ENCODE peak calls at places on chromosomes 4 and X, in four cellular contexts. One of them, this sample, is unnamed.
A peak's percentile ranks its signal among the peaks of the same experiment; 100 is the strongest.

GRCh38 chrX:98637451-98637850 is 1753.7 kb downstream of the RPA4 start:
- DNase-seq in SK-N-SH: no peak
- DNase-seq in K562: no peak
- DNase-seq in GM23338: no peak
- DNase-seq in this sample: no peak

GRCh38 chr4:145524535-145524934 is 42.9 kb downstream of the SMAD1 start:
- DNase-seq in K562: no peak
- DNase-seq in GM23338: no peak
- DNase-seq in SK-N-SH: no peak
- DNase-seq in this sample: no peak

GRCh38 chrX:109952050-109952449 is 50.9 kb upstream of the TMEM164 start:
- DNase-seq in K562: no peak
- DNase-seq in SK-N-SH: no peak
- DNase-seq in GM23338: no peak
- DNase-seq in this sample: no peak

GRCh38 chr4:182825786-182826185 is 91.4 kb downstream of the DCTD start:
- DNase-seq in GM23338: no peak
- DNase-seq in SK-N-SH: no peak
- DNase-seq in K562: no peak
- DNase-seq in this sample: no peak

GRCh38 chr4:48360966-48361470 is 19.7 kb downstream of the SLAIN2 start:
- DNase-seq in K562: no peak
- DNase-seq in GM23338: no peak
- DNase-seq in SK-N-SH: no peak
- DNase-seq in this sample: no peak

GRCh38 chr4:7431696-7432530 is 2.8 kb downstream of the PSAPL1 start:
- DNase-seq in K562: no peak
- DNase-seq in GM23338: no peak
- DNase-seq in SK-N-SH: no peak
- DNase-seq in this sample: no peak

GRCh38 chrX:115902995-115903394 is 267.5 kb upstream of the AGTR2 start:
- DNase-seq in GM23338: no peak
- DNase-seq in SK-N-SH: no peak
- DNase-seq in K562: no peak
- DNase-seq in this sample: no peak

GRCh38 chr4:112140536-112140935 is 4.7 kb upstream of the FAM241A start:
- DNase-seq in GM23338: no peak
- DNase-seq in SK-N-SH: no peak
- DNase-seq in K562: no peak
- DNase-seq in this sample: peak; percentile 58

GRCh38 chr4:121073672-121074386 is 1.5 kb upstream of the NDNF start:
- DNase-seq in K562: no peak
- DNase-seq in SK-N-SH: no peak
- DNase-seq in GM23338: peak; percentile 51
- DNase-seq in this sample: no peak

GRCh38 chr4:19224820-19225219 is 1026.9 kb upstream of the SLIT2 start:
- DNase-seq in K562: no peak
- DNase-seq in GM23338: peak; percentile 66
- DNase-seq in SK-N-SH: peak; percentile 15
- DNase-seq in this sample: no peak

GRCh38 chr4:171948038-171948437 is 134.8 kb downstream of the GALNTL6 start:
- DNase-seq in K562: no peak
- DNase-seq in SK-N-SH: no peak
- DNase-seq in GM23338: no peak
- DNase-seq in this sample: no peak

GRCh38 chr4:41427306-41427882 is 110.6 kb upstream of the LIMCH1 start:
- DNase-seq in K562: no peak
- DNase-seq in SK-N-SH: no peak
- DNase-seq in GM23338: no peak
- DNase-seq in this sample: no peak

GRCh38 chrX:19344661-19345060 is 934 bp downstream of the PDHA1 start:
- DNase-seq in GM23338: no peak
- DNase-seq in SK-N-SH: no peak
- DNase-seq in K562: no peak
- DNase-seq in this sample: no peak

GRCh38 chrX:83469551-83469950 is 38.5 kb upstream of the POU3F4 start:
- DNase-seq in K562: peak; percentile 2
- DNase-seq in SK-N-SH: peak; percentile 15
- DNase-seq in GM23338: peak; percentile 25
- DNase-seq in this sample: peak; percentile 6

GRCh38 chr4:127211377-127212268 is 421.1 kb upstream of the INTU start:
- DNase-seq in GM23338: no peak
- DNase-seq in SK-N-SH: no peak
- DNase-seq in K562: no peak
- DNase-seq in this sample: no peak

GRCh38 chrX:11750694-11751093 is 7.3 kb upstream of the MSL3 start:
- DNase-seq in SK-N-SH: no peak
- DNase-seq in K562: no peak
- DNase-seq in GM23338: no peak
- DNase-seq in this sample: no peak

GRCh38 chrX:11741574-11741973 is 16.5 kb upstream of the MSL3 start:
- DNase-seq in K562: no peak
- DNase-seq in SK-N-SH: no peak
- DNase-seq in GM23338: no peak
- DNase-seq in this sample: no peak

GRCh38 chrX:11740794-11741193 is 17.2 kb upstream of the MSL3 start:
- DNase-seq in GM23338: no peak
- DNase-seq in K562: no peak
- DNase-seq in SK-N-SH: no peak
- DNase-seq in this sample: no peak

GRCh38 chrX:11750051-11750450 is 8.0 kb upstream of the MSL3 start:
- DNase-seq in GM23338: no peak
- DNase-seq in SK-N-SH: no peak
- DNase-seq in K562: no peak
- DNase-seq in this sample: no peak

GRCh38 chrX:11745881-11746280 is 12.2 kb upstream of the MSL3 start:
- DNase-seq in GM23338: no peak
- DNase-seq in K562: no peak
- DNase-seq in SK-N-SH: no peak
- DNase-seq in this sample: no peak
- TF ChIP-seq REST in GM23338: no peak
- TF ChIP-seq REST in K562: no peak
- TF ChIP-seq REST in SK-N-SH: no peak
- TF ChIP-seq REST in this sample: no peak

DNA sequence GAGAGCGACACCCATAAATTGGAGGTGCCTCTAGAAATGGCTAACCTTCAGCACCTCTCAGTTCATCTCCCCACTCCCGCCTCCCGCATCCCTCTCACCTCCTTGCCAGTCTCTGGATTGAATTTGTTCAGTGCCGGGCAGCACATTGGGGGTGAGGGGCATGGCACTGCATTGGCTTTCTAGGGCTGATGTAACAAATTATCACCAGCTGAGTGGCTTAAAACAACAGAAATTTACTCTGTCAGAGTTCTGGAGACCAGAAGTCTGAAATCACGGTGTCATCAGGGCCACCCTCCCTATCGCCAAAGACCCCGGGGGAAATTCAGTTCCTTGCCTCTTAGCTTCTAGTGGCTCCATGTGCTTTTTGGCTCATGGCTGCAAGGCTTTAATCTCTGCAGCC is 105.1 kb upstream of the RBPJ start:
- DNase-seq in K562: no peak
- DNase-seq in GM23338: no peak
- DNase-seq in SK-N-SH: peak; percentile 57
- DNase-seq in this sample: no peak
- TF ChIP-seq CTCF in K562: no peak
- TF ChIP-seq CTCF in GM23338: no peak
- TF ChIP-seq CTCF in SK-N-SH: no peak
- TF ChIP-seq CTCF in this sample: no peak

GRCh38 chr4:86542319-86543027 is 51.6 kb upstream of the PTPN13 start:
- DNase-seq in GM23338: no peak
- DNase-seq in SK-N-SH: no peak
- DNase-seq in K562: no peak
- DNase-seq in this sample: no peak

GRCh38 chr4:86544313-86544966 is 49.7 kb upstream of the PTPN13 start:
- DNase-seq in GM23338: no peak
- DNase-seq in K562: no peak
- DNase-seq in SK-N-SH: no peak
- DNase-seq in this sample: no peak

GRCh38 chr4:86543560-86544312 is 50.4 kb upstream of the PTPN13 start:
- DNase-seq in K562: no peak
- DNase-seq in GM23338: peak; percentile 6
- DNase-seq in SK-N-SH: no peak
- DNase-seq in this sample: no peak

GRCh38 chr4:86547140-86547539 is 47.0 kb upstream of the PTPN13 start:
- DNase-seq in SK-N-SH: no peak
- DNase-seq in K562: no peak
- DNase-seq in GM23338: no peak
- DNase-seq in this sample: no peak

DNA sequence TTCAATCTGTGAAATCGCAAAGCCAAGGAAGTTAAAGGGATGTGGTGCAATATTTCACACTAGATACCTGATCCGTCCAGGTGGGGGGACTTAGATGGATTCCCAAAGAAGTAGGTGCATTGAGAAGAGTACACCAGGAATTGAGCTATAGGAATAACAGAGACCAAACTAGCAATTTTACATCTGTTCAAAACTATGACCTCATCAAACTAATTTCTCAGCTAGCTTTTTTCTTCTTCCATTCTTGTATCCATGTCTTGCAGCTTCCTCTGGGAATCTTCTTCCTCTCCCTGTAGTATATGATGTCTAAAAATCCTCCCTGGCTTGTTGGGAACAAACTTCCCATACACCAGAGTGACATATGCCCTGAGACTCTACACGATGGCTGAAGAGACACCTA is 51.0 kb upstream of the PTPN13 start:
- DNase-seq in SK-N-SH: no peak
- DNase-seq in GM23338: no peak
- DNase-seq in K562: no peak
- DNase-seq in this sample: no peak
- TF ChIP-seq REST in SK-N-SH: no peak
- TF ChIP-seq REST in GM23338: no peak
- TF ChIP-seq REST in K562: no peak
- TF ChIP-seq REST in this sample: no peak

GRCh38 chr4:3435684-3435956 is 6.1 kb upstream of the HGFAC start:
- DNase-seq in GM23338: no peak
- DNase-seq in SK-N-SH: no peak
- DNase-seq in K562: no peak
- DNase-seq in this sample: no peak

GRCh38 chr4:3433138-3433869 is 8.5 kb upstream of the HGFAC start:
- DNase-seq in GM23338: no peak
- DNase-seq in SK-N-SH: no peak
- DNase-seq in K562: no peak
- DNase-seq in this sample: no peak

GRCh38 chr4:3436798-3437581 is 4.8 kb upstream of the HGFAC start:
- DNase-seq in SK-N-SH: no peak
- DNase-seq in K562: no peak
- DNase-seq in GM23338: no peak
- DNase-seq in this sample: no peak

GRCh38 chr4:3436048-3436797 is 5.5 kb upstream of the HGFAC start:
- DNase-seq in GM23338: no peak
- DNase-seq in SK-N-SH: no peak
- DNase-seq in K562: no peak
- DNase-seq in this sample: no peak

DNA sequence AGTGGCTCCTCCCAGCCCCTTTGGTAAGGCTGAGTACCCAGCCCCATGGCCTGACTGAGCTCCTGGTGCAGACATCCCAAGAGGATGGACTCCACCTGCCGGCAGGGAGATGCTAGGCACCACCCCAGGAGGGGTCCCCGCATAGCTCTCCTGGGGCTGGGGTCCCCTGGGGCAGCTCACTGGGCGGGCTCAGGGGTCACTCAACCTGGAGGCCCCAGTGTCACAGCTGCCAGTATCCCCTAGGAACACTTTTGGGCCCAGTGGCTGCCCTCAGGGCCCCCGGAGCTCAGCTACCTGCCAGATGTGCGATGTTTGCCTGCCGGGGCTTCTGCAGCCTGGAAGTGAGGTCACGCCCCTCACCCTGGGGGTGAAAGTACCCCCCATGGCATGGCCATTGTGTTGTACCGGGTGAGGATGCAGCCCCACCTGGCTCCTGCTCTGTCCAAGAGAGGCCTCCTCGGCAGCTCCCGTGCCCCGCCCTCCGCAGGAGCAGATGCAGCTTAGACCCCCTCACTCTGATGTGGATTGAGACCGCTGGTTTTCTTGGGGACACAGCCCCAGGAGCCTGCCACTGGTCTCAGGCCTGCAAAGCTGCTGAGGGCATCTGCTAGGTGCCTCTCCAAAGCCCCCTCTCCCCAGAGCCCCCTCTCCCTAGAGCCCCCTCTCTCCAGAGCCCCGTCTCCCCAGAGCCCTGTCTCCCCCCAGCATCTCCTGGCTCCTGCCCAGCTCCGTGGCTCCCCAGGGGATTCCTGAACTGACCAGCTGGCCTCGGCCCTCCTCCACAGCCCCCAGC is 6.7 kb upstream of the HGFAC start:
- DNase-seq in GM23338: peak; percentile 45
- DNase-seq in K562: peak; percentile 34
- DNase-seq in SK-N-SH: no peak
- DNase-seq in this sample: no peak
- TF ChIP-seq CTCF in GM23338: peak; percentile 49
- TF ChIP-seq CTCF in K562: peak; percentile 34
- TF ChIP-seq CTCF in SK-N-SH: no peak
- TF ChIP-seq CTCF in this sample: peak; percentile 45

GRCh38 chrX:111376486-111376885 is 35.5 kb downstream of the DCX start:
- DNase-seq in SK-N-SH: no peak
- DNase-seq in K562: no peak
- DNase-seq in GM23338: no peak
- DNase-seq in this sample: no peak

GRCh38 chrX:111372065-111372464 is 39.9 kb downstream of the DCX start:
- DNase-seq in SK-N-SH: no peak
- DNase-seq in GM23338: no peak
- DNase-seq in K562: no peak
- DNase-seq in this sample: no peak

GRCh38 chrX:111376897-111377601 is 34.9 kb downstream of the DCX start:
- DNase-seq in K562: no peak
- DNase-seq in SK-N-SH: no peak
- DNase-seq in GM23338: peak; percentile 61
- DNase-seq in this sample: no peak

DNA sequence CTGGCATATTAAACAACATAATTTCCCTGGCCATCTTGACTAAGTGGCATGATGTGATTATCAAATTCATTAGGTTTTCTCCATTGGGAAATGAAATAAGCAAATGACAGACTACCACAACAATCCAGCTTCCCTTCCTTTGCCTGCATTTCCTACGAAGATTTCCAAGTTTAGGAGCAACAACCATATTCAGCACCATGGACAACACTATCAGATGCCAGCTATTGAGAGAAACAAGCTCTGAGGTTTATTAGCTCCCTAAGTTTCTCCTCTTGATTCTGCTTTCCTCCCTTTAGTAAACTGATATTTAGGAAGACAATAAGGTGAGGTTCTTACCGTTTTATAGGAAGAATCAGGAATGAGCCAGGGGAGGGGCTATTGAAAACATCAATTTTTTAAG is 36.2 kb downstream of the DCX start:
- DNase-seq in SK-N-SH: no peak
- DNase-seq in GM23338: peak; percentile 49
- DNase-seq in K562: no peak
- DNase-seq in this sample: no peak
- TF ChIP-seq REST in SK-N-SH: peak; percentile 93
- TF ChIP-seq REST in GM23338: peak; percentile 85
- TF ChIP-seq REST in K562: peak; percentile 41
- TF ChIP-seq REST in this sample: peak; percentile 92